ENCODE peak calls at places on chromosome 2, in five cellular contexts. One of them, this sample, is unnamed.
A peak's percentile ranks its signal among the peaks of the same experiment; 100 is the strongest.

GRCh38 chr2:224781400-224781799 is 65.2 kb upstream of the CCDC195 start:
- DNase-seq in iris pigment epithelial cell: peak; percentile 30
- DNase-seq in activated CD8-positive, alpha-beta memory T cell treated with anti-CD3 and anti-CD28 coated beads, Interleukin-2, amount 10 ng/mL, durations not matched to agents 7 days and 5 days: no peak
- DNase-seq in stromal cell of bone marrow: no peak
- DNase-seq in IMR-90: peak; percentile 4
- DNase-seq in this sample: no peak

GRCh38 chr2:198296665-198297308 is 492.4 kb downstream of the PLCL1 start:
- DNase-seq in iris pigment epithelial cell: peak; percentile 27
- DNase-seq in activated CD8-positive, alpha-beta memory T cell treated with anti-CD3 and anti-CD28 coated beads, Interleukin-2, amount 10 ng/mL, durations not matched to agents 7 days and 5 days: peak; percentile 63
- DNase-seq in IMR-90: peak; percentile 40
- DNase-seq in stromal cell of bone marrow: peak; percentile 18
- DNase-seq in this sample: peak; percentile 76

GRCh38 chr2:162768646-162769045 is 69.9 kb downstream of the KCNH7 start:
- DNase-seq in activated CD8-positive, alpha-beta memory T cell treated with anti-CD3 and anti-CD28 coated beads, Interleukin-2, amount 10 ng/mL, durations not matched to agents 7 days and 5 days: no peak
- DNase-seq in IMR-90: no peak
- DNase-seq in iris pigment epithelial cell: no peak
- DNase-seq in stromal cell of bone marrow: no peak
- DNase-seq in this sample: no peak

GRCh38 chr2:156430978-156431358 is 5.2 kb upstream of the GPD2 start:
- DNase-seq in stromal cell of bone marrow: no peak
- DNase-seq in IMR-90: peak; percentile 73
- DNase-seq in iris pigment epithelial cell: peak; percentile 89
- DNase-seq in activated CD8-positive, alpha-beta memory T cell treated with anti-CD3 and anti-CD28 coated beads, Interleukin-2, amount 10 ng/mL, durations not matched to agents 7 days and 5 days: no peak
- DNase-seq in this sample: no peak

GRCh38 chr2:15200581-15200980 is 360.6 kb downstream of the NBAS start:
- DNase-seq in activated CD8-positive, alpha-beta memory T cell treated with anti-CD3 and anti-CD28 coated beads, Interleukin-2, amount 10 ng/mL, durations not matched to agents 7 days and 5 days: no peak
- DNase-seq in iris pigment epithelial cell: no peak
- DNase-seq in IMR-90: no peak
- DNase-seq in stromal cell of bone marrow: no peak
- DNase-seq in this sample: no peak

GRCh38 chr2:201363857-201364560 is 6.9 kb upstream of the FLACC1 start:
- DNase-seq in activated CD8-positive, alpha-beta memory T cell treated with anti-CD3 and anti-CD28 coated beads, Interleukin-2, amount 10 ng/mL, durations not matched to agents 7 days and 5 days: peak; percentile 45
- DNase-seq in stromal cell of bone marrow: peak; percentile 31
- DNase-seq in IMR-90: peak; percentile 71
- DNase-seq in iris pigment epithelial cell: peak; percentile 73
- DNase-seq in this sample: peak; percentile 27

GRCh38 chr2:45782968-45783367 is 131.5 kb downstream of the PRKCE start:
- DNase-seq in stromal cell of bone marrow: no peak
- DNase-seq in activated CD8-positive, alpha-beta memory T cell treated with anti-CD3 and anti-CD28 coated beads, Interleukin-2, amount 10 ng/mL, durations not matched to agents 7 days and 5 days: no peak
- DNase-seq in iris pigment epithelial cell: no peak
- DNase-seq in IMR-90: no peak
- DNase-seq in this sample: no peak

GRCh38 chr2:12613137-12613912 is 103.4 kb upstream of the TRIB2 start:
- DNase-seq in stromal cell of bone marrow: no peak
- DNase-seq in iris pigment epithelial cell: no peak
- DNase-seq in IMR-90: no peak
- DNase-seq in activated CD8-positive, alpha-beta memory T cell treated with anti-CD3 and anti-CD28 coated beads, Interleukin-2, amount 10 ng/mL, durations not matched to agents 7 days and 5 days: no peak
- DNase-seq in this sample: no peak

GRCh38 chr2:25825238-25825637 is 53.0 kb downstream of the ASXL2 start:
- DNase-seq in activated CD8-positive, alpha-beta memory T cell treated with anti-CD3 and anti-CD28 coated beads, Interleukin-2, amount 10 ng/mL, durations not matched to agents 7 days and 5 days: peak; percentile 72
- DNase-seq in stromal cell of bone marrow: no peak
- DNase-seq in iris pigment epithelial cell: no peak
- DNase-seq in IMR-90: no peak
- DNase-seq in this sample: peak; percentile 73

GRCh38 chr2:47414682-47415458 is 11.9 kb downstream of the MSH2 start:
- DNase-seq in stromal cell of bone marrow: no peak
- DNase-seq in activated CD8-positive, alpha-beta memory T cell treated with anti-CD3 and anti-CD28 coated beads, Interleukin-2, amount 10 ng/mL, durations not matched to agents 7 days and 5 days: no peak
- DNase-seq in iris pigment epithelial cell: no peak
- DNase-seq in IMR-90: no peak
- DNase-seq in this sample: no peak

GRCh38 chr2:182915369-182916326 is 49.2 kb upstream of the FRZB start:
- DNase-seq in activated CD8-positive, alpha-beta memory T cell treated with anti-CD3 and anti-CD28 coated beads, Interleukin-2, amount 10 ng/mL, durations not matched to agents 7 days and 5 days: no peak
- DNase-seq in IMR-90: peak; percentile 95
- DNase-seq in stromal cell of bone marrow: peak; percentile 66
- DNase-seq in iris pigment epithelial cell: peak; percentile 96
- DNase-seq in this sample: no peak

GRCh38 chr2:1496394-1496821 is 83.1 kb downstream of the TPO start:
- DNase-seq in iris pigment epithelial cell: no peak
- DNase-seq in IMR-90: no peak
- DNase-seq in stromal cell of bone marrow: no peak
- DNase-seq in activated CD8-positive, alpha-beta memory T cell treated with anti-CD3 and anti-CD28 coated beads, Interleukin-2, amount 10 ng/mL, durations not matched to agents 7 days and 5 days: no peak
- DNase-seq in this sample: no peak

This sample was measured in activated CD4-positive, alpha-beta T cell treated with anti-CD3 and anti-CD28 coated beads for 36 hours.